ENCODE peak calls at places on chromosomes 7 and 10, in five cellular contexts. One of them, this sample, is unnamed.

GRCh38 chr7:139602143-139602722 is 78.7 kb downstream of the CLEC2L start:
- DNase-seq in HepG2: peak
- DNase-seq in GM23248: peak
- DNase-seq in H1: no peak
- DNase-seq in fibroblast of lung: peak
- DNase-seq in this sample: peak

GRCh38 chr7:134462337-134462925 is 3.5 kb upstream of the AKR1B1 start:
- DNase-seq in HepG2: peak
- DNase-seq in fibroblast of lung: peak
- DNase-seq in GM23248: peak
- DNase-seq in H1: no peak
- DNase-seq in this sample: no peak

GRCh38 chr10:28468707-28469483 is 64.0 kb upstream of the WAC start:
- DNase-seq in H1: peak
- DNase-seq in fibroblast of lung: no peak
- DNase-seq in HepG2: no peak
- DNase-seq in GM23248: no peak
- DNase-seq in this sample: no peak

GRCh38 chr10:110016037-110016436 is 8.3 kb downstream of the ADD3 start:
- DNase-seq in fibroblast of lung: peak
- DNase-seq in HepG2: peak
- DNase-seq in GM23248: no peak
- DNase-seq in H1: no peak
- DNase-seq in this sample: no peak

GRCh38 chr7:4028221-4028620 is 653.9 kb upstream of the FOXK1 start:
- DNase-seq in GM23248: no peak
- DNase-seq in H1: no peak
- DNase-seq in fibroblast of lung: no peak
- DNase-seq in HepG2: no peak
- DNase-seq in this sample: no peak

GRCh38 chr10:488081-488932 is 201.2 kb downstream of the DIP2C start:
- DNase-seq in GM23248: no peak
- DNase-seq in fibroblast of lung: no peak
- DNase-seq in HepG2: no peak
- DNase-seq in H1: no peak
- DNase-seq in this sample: no peak

GRCh38 chr10:30392564-30392990 is 41.4 kb upstream of the MAP3K8 start:
- DNase-seq in fibroblast of lung: peak
- DNase-seq in HepG2: peak
- DNase-seq in H1: peak
- DNase-seq in GM23248: peak
- DNase-seq in this sample: peak

GRCh38 chr7:30930621-30931020 is 19.0 kb downstream of the AQP1 start:
- DNase-seq in GM23248: no peak
- DNase-seq in H1: peak
- DNase-seq in fibroblast of lung: no peak
- DNase-seq in HepG2: no peak
- DNase-seq in this sample: no peak

GRCh38 chr10:101367569-101368453 is 13.8 kb downstream of the BTRC start:
- DNase-seq in GM23248: peak
- DNase-seq in H1: no peak
- DNase-seq in fibroblast of lung: peak
- DNase-seq in HepG2: no peak
- DNase-seq in this sample: no peak

GRCh38 chr10:819326-819725 is 112.2 kb downstream of the LARP4B start:
- DNase-seq in GM23248: peak
- DNase-seq in HepG2: no peak
- DNase-seq in fibroblast of lung: peak
- DNase-seq in H1: no peak
- DNase-seq in this sample: no peak

GRCh38 chr10:971150-971542 is 17.1 kb upstream of the GTPBP4 start:
- DNase-seq in HepG2: no peak
- DNase-seq in GM23248: peak
- DNase-seq in fibroblast of lung: peak
- DNase-seq in H1: no peak
- DNase-seq in this sample: no peak

GRCh38 chr7:46301677-46302076 is 380.6 kb upstream of the IGFBP3 start:
- DNase-seq in GM23248: peak
- DNase-seq in H1: no peak
- DNase-seq in fibroblast of lung: peak
- DNase-seq in HepG2: no peak
- DNase-seq in this sample: no peak

DNA sequence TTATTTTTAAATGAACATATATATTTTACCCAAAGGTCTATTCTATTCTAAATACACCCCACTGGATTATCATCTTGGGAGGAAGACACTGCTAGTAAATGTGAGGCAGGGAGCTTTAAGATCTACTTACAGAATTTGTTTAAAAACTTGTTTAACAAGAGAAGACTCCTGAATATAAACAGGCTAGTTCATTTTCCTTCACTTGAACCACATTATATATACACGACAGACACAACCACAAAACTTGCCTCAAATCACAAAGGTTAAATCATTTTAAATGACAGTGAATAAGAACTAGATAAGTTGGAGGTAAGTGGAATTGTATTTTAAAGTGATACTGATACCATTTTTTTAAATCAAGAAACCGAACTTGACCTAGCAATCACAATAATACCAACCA is 109.2 kb downstream of the ATE1 start:
- DNase-seq in HepG2: no peak
- DNase-seq in fibroblast of lung: no peak
- DNase-seq in GM23248: no peak
- DNase-seq in H1: no peak
- DNase-seq in this sample: no peak
- H3K4me3 ChIP-seq in HepG2: no peak
- H3K4me3 ChIP-seq in fibroblast of lung: no peak
- H3K4me3 ChIP-seq in GM23248: no peak
- H3K4me3 ChIP-seq in H1: no peak
- H3K4me3 ChIP-seq in this sample: no peak

GRCh38 chr10:132253092-132253687 is 54.6 kb downstream of the STK32C start:
- DNase-seq in GM23248: no peak
- DNase-seq in fibroblast of lung: no peak
- DNase-seq in H1: no peak
- DNase-seq in HepG2: no peak
- DNase-seq in this sample: no peak
- H3K9ac ChIP-seq in GM23248: no peak
- H3K9ac ChIP-seq in fibroblast of lung: no peak
- H3K9ac ChIP-seq in H1: no peak
- H3K9ac ChIP-seq in HepG2: no peak
- H3K9ac ChIP-seq in this sample: no peak

GRCh38 chr10:78177431-78178185 is 143.9 kb downstream of the RPS24 start:
- DNase-seq in H1: no peak
- DNase-seq in HepG2: no peak
- DNase-seq in GM23248: peak
- DNase-seq in fibroblast of lung: no peak
- DNase-seq in this sample: no peak
- H2AFZ ChIP-seq in H1: no peak
- H2AFZ ChIP-seq in HepG2: no peak
- H2AFZ ChIP-seq in GM23248: no peak
- H2AFZ ChIP-seq in fibroblast of lung: no peak
- H2AFZ ChIP-seq in this sample: no peak

GRCh38 chr10:87506988-87507387 is 2.3 kb downstream of the MINPP1 start:
- DNase-seq in HepG2: no peak
- DNase-seq in fibroblast of lung: no peak
- DNase-seq in H1: no peak
- DNase-seq in GM23248: no peak
- DNase-seq in this sample: no peak
- H3K4me3 ChIP-seq in HepG2: peak
- H3K4me3 ChIP-seq in fibroblast of lung: peak
- H3K4me3 ChIP-seq in H1: no peak
- H3K4me3 ChIP-seq in GM23248: peak
- H3K4me3 ChIP-seq in this sample: peak

DNA sequence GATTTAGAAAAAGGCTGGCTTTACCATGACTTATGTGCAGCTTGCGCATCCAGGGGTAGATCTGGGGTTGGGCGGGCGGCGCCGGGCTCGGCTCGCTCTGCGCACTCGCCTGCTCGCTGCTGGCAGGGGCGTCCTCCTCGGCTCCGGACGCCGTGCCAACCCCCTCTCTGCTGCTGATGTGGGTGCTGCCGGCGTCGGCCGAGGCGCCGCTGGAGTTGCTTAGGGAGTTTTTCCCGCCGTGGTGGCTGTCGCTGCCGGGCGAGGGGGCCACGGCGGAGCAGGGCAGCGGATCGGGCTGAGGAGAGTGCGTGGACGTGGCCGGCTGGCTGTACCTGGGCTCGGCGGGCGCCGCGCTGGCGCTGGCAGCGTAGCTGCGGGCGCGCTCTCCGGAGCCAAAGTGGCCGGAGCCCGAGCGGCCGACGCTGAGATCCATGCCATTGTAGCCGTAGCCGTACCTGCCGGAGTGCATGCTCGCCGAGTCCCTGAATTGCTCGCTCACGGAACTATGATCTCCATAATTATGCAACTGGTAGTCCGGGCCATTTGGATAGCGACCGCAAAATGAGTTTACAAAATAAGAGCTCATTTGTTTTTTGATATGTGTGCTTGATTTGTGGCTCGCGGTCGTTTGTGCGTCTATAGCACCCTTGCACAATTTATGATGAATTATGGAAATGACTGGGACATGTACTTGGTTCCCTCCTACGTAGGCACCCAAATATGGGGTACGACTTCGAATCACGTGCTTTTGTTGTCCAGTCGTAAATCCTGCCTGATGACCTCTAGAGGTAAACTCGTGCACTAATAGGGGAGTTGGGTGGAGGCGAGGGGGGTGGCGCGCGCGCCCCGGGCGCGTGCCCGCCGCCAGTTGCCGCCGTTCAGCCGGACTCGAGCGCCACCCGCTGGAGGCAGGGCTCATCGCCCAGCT is at the start of gene HOXA5:
- DNase-seq in HepG2: peak
- DNase-seq in H1: peak
- DNase-seq in GM23248: no peak
- DNase-seq in fibroblast of lung: peak
- DNase-seq in this sample: no peak
- H3K9ac ChIP-seq in HepG2: peak
- H3K9ac ChIP-seq in H1: no peak
- H3K9ac ChIP-seq in GM23248: no peak
- H3K9ac ChIP-seq in fibroblast of lung: peak
- H3K9ac ChIP-seq in this sample: no peak

DNA sequence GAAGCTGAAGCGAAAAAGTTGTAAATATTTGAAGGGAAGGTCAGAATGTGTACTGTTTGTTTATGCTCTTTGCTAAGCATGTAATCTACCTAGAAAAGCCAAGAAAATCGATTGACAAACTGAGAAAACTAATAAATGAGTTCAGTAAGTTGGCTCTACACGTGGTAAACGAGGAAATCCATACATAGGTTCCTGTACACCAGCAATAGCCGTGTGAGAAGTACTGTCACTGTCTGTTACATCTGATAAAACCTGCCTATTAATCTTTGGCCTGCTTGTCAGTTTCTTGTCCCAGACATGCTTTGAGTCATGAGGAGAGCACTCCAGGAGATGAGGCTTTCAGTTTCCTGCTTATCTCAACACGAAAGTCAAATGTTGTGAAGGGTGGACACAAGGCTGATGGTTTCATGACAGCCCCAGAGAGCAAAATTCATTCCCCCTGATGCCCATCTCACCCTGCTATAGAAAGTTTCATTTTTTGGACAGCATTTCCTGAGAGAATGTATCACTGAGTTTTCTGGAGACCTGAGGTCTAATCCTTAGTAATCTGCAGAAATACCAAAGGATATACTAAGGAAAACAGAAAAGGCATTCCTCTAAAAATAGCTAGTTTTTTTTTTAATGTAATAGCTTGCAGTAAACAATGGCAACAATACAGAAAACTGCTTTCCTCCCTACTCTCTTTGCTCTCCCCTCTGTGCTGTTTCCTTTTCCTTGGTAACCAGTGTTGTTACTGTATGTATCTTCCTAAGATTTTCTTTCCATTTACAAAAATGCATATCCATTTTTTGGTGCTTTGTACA is 18.8 kb downstream of the BMPR1A start:
- DNase-seq in H1: no peak
- DNase-seq in fibroblast of lung: no peak
- DNase-seq in HepG2: peak
- DNase-seq in GM23248: peak
- DNase-seq in this sample: no peak
- H2AFZ ChIP-seq in H1: no peak
- H2AFZ ChIP-seq in fibroblast of lung: no peak
- H2AFZ ChIP-seq in HepG2: no peak
- H2AFZ ChIP-seq in GM23248: no peak
- H2AFZ ChIP-seq in this sample: no peak